ENCODE peak calls at places on chromosomes 16 and 17, in eight cellular contexts. H is thyroid gland, I is suprapubic skin, J is heart right ventricle, N is MM.1S, A is hepatocyte, S is fibroblast of lung, L is tibial nerve. E is an unnamed sample. For H3K4me1, the result is how much of the 10 kb centered on the place peaks cover.

GRCh38 chr16:14329727-14330363 is 258.7 kb downstream of the MRTFB start:
- DNase-seq in H (no peak), I (no peak), J (no peak), N (no peak), A (no peak), S (no peak), L (no peak), E (no peak)

GRCh38 chr16:1403733-1404132 is 10.8 kb downstream of the UNKL start:
- DNase-seq in H (no peak), I (no peak), J (no peak), N (no peak), A (no peak), S (no peak), L (no peak), E (no peak)

GRCh38 chr17:17346428-17347233 is 43.5 kb downstream of the NT5M start:
- DNase-seq in H (no peak), I (peak), J (no peak), N (no peak), A (peak), S (no peak), L (no peak), E (no peak)

GRCh38 chr17:75526555-75527270 is 1.2 kb downstream of the LLGL2 start:
- DNase-seq in H (no peak), I (no peak), J (no peak), N (no peak), A (no peak), S (no peak), L (no peak), E (no peak)

GRCh38 chr16:4425378-4426020 is at the start of gene DNAJA3:
- DNase-seq in H (peak), I (peak), J (peak), N (peak), A (peak), S (peak), L (peak), E (peak)

GRCh38 chr16:23524886-23525285 is 14.6 kb upstream of the GGA2 start:
- DNase-seq in H (no peak), I (no peak), J (no peak), N (no peak), A (no peak), S (no peak), L (no peak), E (no peak)

GRCh38 chr16:67490330-67491096 is 7.2 kb upstream of the AGRP start:
- DNase-seq in H (no peak), I (no peak), J (no peak), N (no peak), A (no peak), S (peak), L (no peak), E (no peak)

GRCh38 chr17:31919802-31920525 is 16.8 kb upstream of the SUZ12 start:
- DNase-seq in H (no peak), I (no peak), J (no peak), N (no peak), A (no peak), S (peak), L (no peak), E (no peak)

GRCh38 chr16:83802135-83802534 is 5.6 kb upstream of the HSBP1 start:
- DNase-seq in H (no peak), I (no peak), J (no peak), N (no peak), A (peak), S (peak), L (no peak), E (no peak)

GRCh38 chr16:12896562-12896961 is 4.8 kb upstream of the SHISA9 start:
- DNase-seq in H (no peak), I (no peak), J (no peak), N (peak), A (peak), S (no peak), L (no peak), E (no peak)

GRCh38 chr16:11224894-11225676 is 30.9 kb downstream of the SOCS1 start:
- DNase-seq in H (no peak), I (no peak), J (peak), N (peak), A (no peak), S (no peak), L (no peak), E (no peak)

GRCh38 chr17:66952031-66952524 is 12.4 kb upstream of the CACNG4 start:
- DNase-seq in H (peak), I (no peak), J (no peak), N (no peak), A (peak), S (peak), L (no peak), E (no peak)

GRCh38 chr17:71792966-71793365 is 327.9 kb upstream of the SOX9 start:
- DNase-seq in H (no peak), I (no peak), J (no peak), N (no peak), A (no peak), S (peak), L (no peak), E (no peak)

GRCh38 chr17:80980397-80981061 is 11.1 kb upstream of the CHMP6 start:
- DNase-seq in H (no peak), I (no peak), J (no peak), N (no peak), A (no peak), S (peak), L (no peak), E (no peak)

GRCh38 chr17:76772842-76773521 is 35.1 kb downstream of the MFSD11 start:
- DNase-seq in H (no peak), I (no peak), J (no peak), N (no peak), A (peak), S (peak), L (no peak), E (no peak)

GRCh38 chr17:56320443-56320842 is 167.2 kb downstream of the ANKFN1 start:
- DNase-seq in H (no peak), I (no peak), J (no peak), N (no peak), A (no peak), S (no peak), L (no peak), E (no peak)

GRCh38 chr16:68069511-68070248 is 15.5 kb upstream of the NFATC3 start:
- DNase-seq in H (no peak), I (peak), J (peak), N (no peak), A (no peak), S (no peak), L (no peak), E (no peak)

GRCh38 chr17:37488009-37488604 is 1.6 kb upstream of the DUSP14 start:
- DNase-seq in H (peak), I (no peak), J (no peak), N (peak), A (peak), S (peak), L (no peak), E (no peak)

GRCh38 chr17:143785-144281 is 6.5 kb downstream of the SCGB1C2 start:
- DNase-seq in H (peak), I (peak), J (peak), N (peak), A (peak), S (peak), L (peak), E (no peak)

GRCh38 chr17:59872351-59872750 is 20.4 kb downstream of the TUBD1 start:
- DNase-seq in H (no peak), I (no peak), J (no peak), N (no peak), A (no peak), S (no peak), L (no peak), E (no peak)

GRCh38 chr17:40791808-40792436 is 7.8 kb downstream of the KRT28 start:
- DNase-seq in H (no peak), I (no peak), J (no peak), N (peak), A (peak), S (peak), L (peak), E (no peak)

GRCh38 chr17:40516581-40517285 is 15.3 kb upstream of the TNS4 start:
- DNase-seq in H (peak), I (peak), J (no peak), N (peak), A (no peak), S (no peak), L (no peak), E (no peak)

GRCh38 chr16:9901-10665 is 43.3 kb downstream of the POLR3K start:
- DNase-seq in H (peak), I (no peak), J (no peak), N (no peak), A (no peak), S (no peak), L (no peak), E (no peak)

GRCh38 chr16:12906765-12907516 is 5.5 kb downstream of the SHISA9 start:
- DNase-seq in H (no peak), I (no peak), J (no peak), N (no peak), A (no peak), S (no peak), L (no peak), E (no peak)

GRCh38 chr16:85480727-85481101 is 132.4 kb upstream of the GSE1 start:
- DNase-seq in H (no peak), I (no peak), J (peak), N (peak), A (no peak), S (no peak), L (no peak), E (no peak)

GRCh38 chr17:66900126-66901010 is 64.1 kb upstream of the CACNG4 start:
- DNase-seq in H (no peak), I (no peak), J (no peak), N (peak), A (no peak), S (peak), L (no peak), E (no peak)

GRCh38 chr17:74959826-74960738 is 12.5 kb downstream of the HID1 start:
- DNase-seq in H (no peak), I (no peak), J (no peak), N (no peak), A (no peak), S (no peak), L (no peak), E (no peak)

GRCh38 chr17:57949649-57950048 is 5.6 kb downstream of the CUEDC1 start:
- DNase-seq in H (peak), I (no peak), J (no peak), N (no peak), A (no peak), S (no peak), L (no peak), E (no peak)

GRCh38 chr17:33941744-33942143 is 313.3 kb upstream of the CCL2 start:
- DNase-seq in H (no peak), I (no peak), J (no peak), N (no peak), A (no peak), S (no peak), L (no peak), E (no peak)

GRCh38 chr17:28481081-28481571 is 7.7 kb downstream of the SLC13A2 start:
- DNase-seq in H (peak), I (no peak), J (no peak), N (no peak), A (no peak), S (no peak), L (no peak), E (no peak)

GRCh38 chr17:44170499-44171201 is at the start of gene ASB16:
- DNase-seq in H (peak), I (no peak), J (peak), N (peak), A (peak), S (peak), L (no peak), E (no peak)

GRCh38 chr17:70369296-70369855 is 200.0 kb downstream of the KCNJ2 start:
- DNase-seq in H (no peak), I (no peak), J (no peak), N (no peak), A (no peak), S (no peak), L (no peak), E (no peak)

GRCh38 chr16:24984903-24985675 is 30.1 kb downstream of the ARHGAP17 start:
- DNase-seq in H (no peak), I (no peak), J (no peak), N (no peak), A (no peak), S (no peak), L (no peak), E (no peak)

GRCh38 chr16:24983521-24983920 is 31.6 kb downstream of the ARHGAP17 start:
- DNase-seq in H (no peak), I (no peak), J (no peak), N (no peak), A (no peak), S (no peak), L (no peak), E (no peak)

GRCh38 chr16:24986512-24987303 is 28.5 kb downstream of the ARHGAP17 start:
- DNase-seq in H (no peak), I (no peak), J (peak), N (no peak), A (peak), S (peak), L (peak), E (no peak)

GRCh38 chr16:24980077-24980793 is 34.9 kb downstream of the ARHGAP17 start:
- DNase-seq in H (no peak), I (no peak), J (no peak), N (no peak), A (no peak), S (no peak), L (no peak), E (no peak)

DNA sequence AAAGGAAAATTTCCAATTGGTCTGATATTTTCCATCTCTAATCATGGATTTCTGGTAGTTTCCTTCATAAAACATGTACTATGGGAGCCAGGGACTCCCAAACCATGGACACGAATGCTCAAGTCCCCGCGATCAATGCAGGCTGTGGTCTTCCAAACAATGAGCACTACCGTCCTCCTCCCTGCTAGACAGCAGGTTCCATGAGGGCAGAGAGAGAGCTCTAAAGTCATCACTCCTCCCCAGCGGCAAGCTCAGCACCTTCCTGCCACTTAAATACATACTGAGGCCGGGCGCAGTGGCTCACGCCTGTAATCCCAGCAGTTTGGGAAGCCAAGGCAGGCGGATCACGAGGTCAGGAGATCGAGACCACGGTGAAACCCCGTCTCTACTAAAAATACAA is 31.1 kb downstream of the ARHGAP17 start:
- DNase-seq in H (no peak), I (no peak), J (no peak), N (no peak), A (no peak), S (no peak), L (no peak), E (no peak)
- H3K4me1 ChIP-seq in H (half or more), I (half or more), J (half or more), N (under half), A (under half), S (under half), L (half or more), E (half or more)

GRCh38 chr16:80317132-80318098 is 223.4 kb upstream of the DYNLRB2 start:
- DNase-seq in H (no peak), I (no peak), J (no peak), N (no peak), A (peak), S (peak), L (no peak), E (no peak)
- TF ChIP-seq CTCF in H (no peak), I (no peak), J (no peak), N (no peak), A (peak), S (peak), L (no peak), E (no peak)

DNA sequence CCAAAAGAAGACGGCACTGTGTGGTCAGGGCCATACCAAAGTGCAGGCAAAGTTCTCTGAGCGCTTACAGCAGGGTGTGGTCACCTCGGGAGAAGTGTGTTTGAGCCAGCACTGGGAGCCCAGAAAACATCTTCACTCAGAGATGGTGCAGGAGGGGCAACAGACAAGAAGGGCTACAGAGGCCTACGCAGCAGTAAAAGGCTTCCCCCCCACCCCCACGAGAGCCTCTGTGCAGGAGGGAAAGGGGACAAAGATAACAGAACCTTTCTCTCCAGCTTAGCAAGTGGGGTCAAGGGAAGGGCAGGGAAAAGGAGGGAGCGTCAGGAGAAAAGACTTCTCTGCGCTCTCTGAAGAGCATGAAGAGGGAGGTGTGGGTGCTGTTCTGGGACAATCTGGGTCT is 2.8 kb downstream of the VAT1 start:
- DNase-seq in H (no peak), I (no peak), J (no peak), N (no peak), A (no peak), S (peak), L (no peak), E (no peak)
- H3K4me3 ChIP-seq in H (no peak), I (peak), J (peak), N (no peak), A (no peak), S (peak), L (no peak), E (no peak)

GRCh38 chr17:46160169-46160568 is 33.1 kb downstream of the KANSL1 start:
- DNase-seq in H (no peak), I (no peak), J (no peak), N (no peak), A (no peak), S (no peak), L (no peak), E (no peak)

GRCh38 chr17:46154151-46154816 is 38.9 kb downstream of the KANSL1 start:
- DNase-seq in H (no peak), I (no peak), J (no peak), N (no peak), A (no peak), S (no peak), L (no peak), E (no peak)

GRCh38 chr17:46158323-46159296 is 34.6 kb downstream of the KANSL1 start:
- DNase-seq in H (peak), I (no peak), J (no peak), N (no peak), A (no peak), S (no peak), L (no peak), E (no peak)

GRCh38 chr17:46159686-46160085 is 33.5 kb downstream of the KANSL1 start:
- DNase-seq in H (no peak), I (no peak), J (no peak), N (no peak), A (no peak), S (peak), L (no peak), E (no peak)

DNA sequence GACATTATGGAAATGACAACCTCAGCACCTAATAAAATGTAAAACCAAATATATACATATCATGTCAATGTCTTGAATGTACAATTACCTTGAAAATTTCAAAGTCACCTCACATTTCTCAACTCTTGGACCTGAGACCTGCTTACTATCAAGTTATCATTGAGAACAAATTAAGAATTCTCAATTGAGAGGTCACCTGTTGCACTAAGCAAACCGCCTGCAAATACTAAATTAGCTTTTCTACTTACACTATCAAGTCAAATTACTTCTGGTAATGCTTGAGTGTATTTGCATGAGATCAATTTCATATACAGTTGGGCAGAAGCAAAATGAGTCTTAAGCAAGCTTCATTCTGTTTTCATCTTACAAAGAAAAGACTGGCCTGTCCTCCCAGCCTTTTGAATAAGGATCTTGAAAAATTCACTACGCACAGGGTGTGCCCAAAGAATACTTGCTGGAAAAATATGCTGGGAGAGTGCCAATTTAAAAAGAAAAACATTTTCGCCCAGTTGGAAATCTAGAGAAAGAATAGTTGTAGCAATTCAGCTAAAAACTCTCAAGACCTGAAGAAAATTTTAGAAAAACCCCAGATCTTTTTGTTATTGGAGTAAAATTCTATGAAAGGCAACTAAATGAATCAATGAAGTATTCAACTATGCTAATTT is 35.7 kb downstream of the KANSL1 start:
- DNase-seq in H (no peak), I (no peak), J (no peak), N (no peak), A (no peak), S (peak), L (no peak), E (no peak)
- H3K4me1 ChIP-seq in H (half or more), I (half or more), J (half or more), N (under half), A (under half), S (under half), L (half or more), E (half or more)

GRCh38 chr16:30142672-30143346 is 19.8 kb upstream of the MAPK3 start:
- DNase-seq in H (no peak), I (no peak), J (no peak), N (peak), A (peak), S (no peak), L (no peak), E (no peak)
- TF ChIP-seq CTCF in H (no peak), I (no peak), J (no peak), N (peak), A (peak), S (no peak), L (no peak), E (no peak)

DNA sequence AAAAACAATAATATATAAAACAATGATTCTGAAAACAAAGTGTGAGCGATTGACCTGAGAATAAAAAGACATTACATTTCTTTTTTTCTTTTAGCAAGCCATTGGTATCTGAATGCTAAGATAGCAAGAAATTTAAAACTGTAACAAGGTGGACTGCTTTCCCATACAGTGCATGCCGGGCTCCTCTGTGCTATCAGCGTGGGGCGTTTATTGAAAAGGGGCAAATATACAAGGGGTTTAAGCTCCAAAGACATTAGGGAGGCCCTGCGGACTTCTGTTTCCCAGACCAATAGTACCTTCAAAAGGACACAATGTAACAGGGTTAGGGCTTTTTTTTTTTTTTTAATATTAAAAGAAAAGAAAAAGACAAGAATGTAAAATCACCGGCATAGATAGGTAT is 261.3 kb downstream of the ZFHX3 start:
- DNase-seq in H (no peak), I (no peak), J (no peak), N (no peak), A (no peak), S (no peak), L (no peak), E (no peak)
- H3K4me3 ChIP-seq in H (no peak), I (no peak), J (peak), N (no peak), A (no peak), S (peak), L (no peak), E (peak)

GRCh38 chr16:88927010-88927409 is 50.0 kb downstream of the CBFA2T3 start:
- DNase-seq in H (no peak), I (no peak), J (no peak), N (no peak), A (no peak), S (no peak), L (no peak), E (no peak)
- H3K4me1 ChIP-seq in H (under half), I (under half), J (under half), N (under half), A (under half), S (under half), L (under half), E (under half)

GRCh38 chr16:55225972-55226542 is 97.9 kb upstream of the IRX6 start:
- DNase-seq in H (no peak), I (no peak), J (no peak), N (peak), A (no peak), S (no peak), L (no peak), E (no peak)
- TF ChIP-seq CTCF in H (no peak), I (no peak), J (no peak), N (no peak), A (no peak), S (no peak), L (no peak), E (no peak)